ENCODE peak calls at places on chromosomes 5 and 9, in eight cellular contexts. One of them, this sample, is unnamed.

GRCh38 chr9:88775037-88775471 is 216.2 kb upstream of the S1PR3 start:
- DNase-seq in tibial artery: no peak
- DNase-seq in lung: no peak
- DNase-seq in kidney: no peak
- DNase-seq in stomach: peak
- DNase-seq in heart left ventricle: peak
- DNase-seq in kidney epithelial cell: no peak
- DNase-seq in heart right ventricle: no peak
- DNase-seq in this sample: no peak

GRCh38 chr5:149152317-149152746 is 11.0 kb downstream of the ABLIM3 start:
- DNase-seq in heart right ventricle: no peak
- DNase-seq in tibial artery: no peak
- DNase-seq in heart left ventricle: no peak
- DNase-seq in kidney epithelial cell: no peak
- DNase-seq in stomach: no peak
- DNase-seq in lung: no peak
- DNase-seq in kidney: no peak
- DNase-seq in this sample: no peak

GRCh38 chr9:25700430-25700829 is 22.2 kb upstream of the TUSC1 start:
- DNase-seq in heart right ventricle: no peak
- DNase-seq in lung: no peak
- DNase-seq in kidney epithelial cell: no peak
- DNase-seq in tibial artery: no peak
- DNase-seq in stomach: no peak
- DNase-seq in heart left ventricle: no peak
- DNase-seq in kidney: no peak
- DNase-seq in this sample: no peak

GRCh38 chr9:135565636-135566035 is 4.1 kb downstream of the PAEP start:
- DNase-seq in lung: no peak
- DNase-seq in kidney epithelial cell: no peak
- DNase-seq in tibial artery: no peak
- DNase-seq in heart left ventricle: no peak
- DNase-seq in heart right ventricle: no peak
- DNase-seq in stomach: peak
- DNase-seq in kidney: no peak
- DNase-seq in this sample: no peak

GRCh38 chr5:147734839-147735238 is 47.7 kb downstream of the JAKMIP2 start:
- DNase-seq in heart left ventricle: no peak
- DNase-seq in tibial artery: no peak
- DNase-seq in kidney epithelial cell: no peak
- DNase-seq in lung: no peak
- DNase-seq in stomach: no peak
- DNase-seq in kidney: no peak
- DNase-seq in heart right ventricle: no peak
- DNase-seq in this sample: no peak

GRCh38 chr5:145943674-145944121 is 7.3 kb downstream of the SH3RF2 start:
- DNase-seq in stomach: peak
- DNase-seq in kidney: no peak
- DNase-seq in kidney epithelial cell: no peak
- DNase-seq in heart right ventricle: no peak
- DNase-seq in heart left ventricle: peak
- DNase-seq in tibial artery: no peak
- DNase-seq in lung: peak
- DNase-seq in this sample: no peak

GRCh38 chr5:95620030-95620869 is at the start of gene GPR150:
- DNase-seq in stomach: peak
- DNase-seq in kidney: peak
- DNase-seq in kidney epithelial cell: no peak
- DNase-seq in heart right ventricle: peak
- DNase-seq in lung: peak
- DNase-seq in heart left ventricle: peak
- DNase-seq in tibial artery: peak
- DNase-seq in this sample: peak

GRCh38 chr5:177308740-177309139 is 3.0 kb downstream of the MXD3 start:
- DNase-seq in heart left ventricle: peak
- DNase-seq in heart right ventricle: no peak
- DNase-seq in kidney: peak
- DNase-seq in stomach: no peak
- DNase-seq in kidney epithelial cell: no peak
- DNase-seq in tibial artery: no peak
- DNase-seq in lung: no peak
- DNase-seq in this sample: no peak

GRCh38 chr5:117680421-117680820 is 1105.8 kb upstream of the SEMA6A start:
- DNase-seq in kidney epithelial cell: no peak
- DNase-seq in kidney: no peak
- DNase-seq in heart right ventricle: no peak
- DNase-seq in tibial artery: no peak
- DNase-seq in heart left ventricle: no peak
- DNase-seq in stomach: no peak
- DNase-seq in lung: no peak
- DNase-seq in this sample: no peak

GRCh38 chr5:137516961-137517360 is 17.8 kb upstream of the SPOCK1 start:
- DNase-seq in stomach: no peak
- DNase-seq in tibial artery: no peak
- DNase-seq in kidney epithelial cell: no peak
- DNase-seq in heart right ventricle: no peak
- DNase-seq in kidney: no peak
- DNase-seq in heart left ventricle: no peak
- DNase-seq in lung: no peak
- DNase-seq in this sample: no peak

GRCh38 chr5:92687793-92688467 is 893.1 kb downstream of the NR2F1-AS1 start:
- DNase-seq in tibial artery: no peak
- DNase-seq in heart right ventricle: no peak
- DNase-seq in lung: no peak
- DNase-seq in stomach: no peak
- DNase-seq in kidney: no peak
- DNase-seq in kidney epithelial cell: no peak
- DNase-seq in heart left ventricle: no peak
- DNase-seq in this sample: no peak
- TF ChIP-seq CTCF in tibial artery: no peak
- TF ChIP-seq CTCF in heart right ventricle: no peak
- TF ChIP-seq CTCF in lung: no peak
- TF ChIP-seq CTCF in stomach: no peak
- TF ChIP-seq CTCF in kidney: peak
- TF ChIP-seq CTCF in kidney epithelial cell: peak
- TF ChIP-seq CTCF in heart left ventricle: no peak
- TF ChIP-seq CTCF in this sample: no peak

GRCh38 chr9:2286825-2287455 is 271.8 kb downstream of the SMARCA2 start:
- DNase-seq in kidney: no peak
- DNase-seq in tibial artery: no peak
- DNase-seq in heart right ventricle: no peak
- DNase-seq in stomach: no peak
- DNase-seq in lung: no peak
- DNase-seq in heart left ventricle: no peak
- DNase-seq in kidney epithelial cell: no peak
- DNase-seq in this sample: no peak
- TF ChIP-seq CTCF in kidney: no peak
- TF ChIP-seq CTCF in tibial artery: no peak
- TF ChIP-seq CTCF in heart right ventricle: no peak
- TF ChIP-seq CTCF in stomach: no peak
- TF ChIP-seq CTCF in lung: no peak
- TF ChIP-seq CTCF in heart left ventricle: no peak
- TF ChIP-seq CTCF in kidney epithelial cell: no peak
- TF ChIP-seq CTCF in this sample: no peak

DNA sequence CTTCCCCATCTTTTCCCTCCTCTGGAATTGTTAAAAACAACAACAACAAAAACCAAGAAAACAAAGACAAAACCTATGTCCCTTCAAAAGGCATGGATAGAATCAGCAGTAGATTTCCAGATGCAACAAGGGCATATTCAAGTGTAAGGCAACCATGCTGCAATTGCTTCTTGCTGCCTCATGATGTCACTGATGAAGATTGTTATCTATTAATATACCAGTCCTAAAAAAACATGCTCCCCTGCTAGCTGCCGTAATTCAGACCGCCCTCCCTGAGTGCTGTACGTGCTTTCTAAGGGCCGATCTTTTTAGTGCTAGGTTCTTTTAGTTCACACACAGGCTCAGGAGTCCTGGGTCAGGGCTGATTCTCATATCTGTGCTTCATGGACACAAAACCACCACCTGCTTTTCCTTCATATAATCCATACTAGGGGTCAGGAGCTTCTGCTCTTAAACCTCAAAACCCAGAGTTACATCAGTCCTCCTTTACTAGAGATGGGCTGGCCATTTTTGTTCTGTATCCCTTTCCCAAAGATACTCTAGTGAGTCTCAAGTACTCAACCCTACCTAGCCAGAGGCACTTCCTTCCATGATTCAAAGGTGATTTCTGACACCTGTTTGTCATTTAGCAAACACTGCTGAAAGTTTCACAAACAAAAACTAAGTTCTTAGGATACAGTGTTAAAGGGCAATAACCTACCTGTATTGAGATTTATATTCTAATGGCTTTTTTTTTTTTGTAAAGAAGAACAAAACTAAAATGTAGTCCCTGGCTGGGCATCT is 82.1 kb downstream of the GIN1 start:
- DNase-seq in kidney epithelial cell: no peak
- DNase-seq in lung: no peak
- DNase-seq in heart left ventricle: no peak
- DNase-seq in kidney: no peak
- DNase-seq in heart right ventricle: no peak
- DNase-seq in stomach: no peak
- DNase-seq in tibial artery: no peak
- DNase-seq in this sample: no peak
- TF ChIP-seq CTCF in kidney epithelial cell: no peak
- TF ChIP-seq CTCF in lung: no peak
- TF ChIP-seq CTCF in heart left ventricle: no peak
- TF ChIP-seq CTCF in kidney: no peak
- TF ChIP-seq CTCF in heart right ventricle: no peak
- TF ChIP-seq CTCF in stomach: no peak
- TF ChIP-seq CTCF in tibial artery: no peak
- TF ChIP-seq CTCF in this sample: no peak

GRCh38 chr9:99235874-99236627 is 14.0 kb downstream of the SEC61B start:
- DNase-seq in tibial artery: no peak
- DNase-seq in kidney epithelial cell: no peak
- DNase-seq in heart left ventricle: no peak
- DNase-seq in lung: no peak
- DNase-seq in heart right ventricle: no peak
- DNase-seq in kidney: no peak
- DNase-seq in stomach: no peak
- DNase-seq in this sample: peak

GRCh38 chr9:99237356-99237755 is 15.3 kb downstream of the SEC61B start:
- DNase-seq in stomach: no peak
- DNase-seq in tibial artery: no peak
- DNase-seq in kidney: no peak
- DNase-seq in heart right ventricle: no peak
- DNase-seq in heart left ventricle: no peak
- DNase-seq in lung: no peak
- DNase-seq in kidney epithelial cell: no peak
- DNase-seq in this sample: no peak

GRCh38 chr9:99235069-99235468 is 13.0 kb downstream of the SEC61B start:
- DNase-seq in tibial artery: no peak
- DNase-seq in kidney: no peak
- DNase-seq in kidney epithelial cell: no peak
- DNase-seq in heart left ventricle: no peak
- DNase-seq in heart right ventricle: no peak
- DNase-seq in lung: no peak
- DNase-seq in stomach: no peak
- DNase-seq in this sample: no peak

GRCh38 chr9:99234618-99235017 is 12.5 kb downstream of the SEC61B start:
- DNase-seq in kidney: no peak
- DNase-seq in kidney epithelial cell: no peak
- DNase-seq in heart left ventricle: no peak
- DNase-seq in stomach: no peak
- DNase-seq in lung: no peak
- DNase-seq in tibial artery: no peak
- DNase-seq in heart right ventricle: no peak
- DNase-seq in this sample: no peak

DNA sequence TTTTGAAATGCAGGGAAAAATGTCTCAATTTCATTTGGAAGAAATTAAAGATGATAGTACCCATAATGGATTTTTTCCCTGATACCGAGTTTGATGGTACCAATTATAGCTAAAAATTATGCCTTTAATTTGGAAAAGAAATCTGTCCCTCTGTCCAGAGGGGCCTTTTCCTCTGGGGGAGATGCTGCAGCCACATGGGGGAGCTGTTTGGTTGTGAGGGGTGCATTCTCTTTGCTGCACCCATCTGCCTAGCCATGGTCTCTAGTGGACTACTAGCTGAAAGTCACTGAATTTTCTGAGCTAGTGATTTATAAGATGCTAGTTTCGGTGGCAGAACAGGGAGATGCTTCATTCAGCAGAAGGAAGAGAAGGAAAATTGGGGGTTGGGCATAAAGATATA is 9.6 kb downstream of the SEC61B start:
- DNase-seq in stomach: no peak
- DNase-seq in heart right ventricle: no peak
- DNase-seq in kidney epithelial cell: no peak
- DNase-seq in lung: no peak
- DNase-seq in kidney: no peak
- DNase-seq in heart left ventricle: peak
- DNase-seq in tibial artery: no peak
- DNase-seq in this sample: peak
- TF ChIP-seq CTCF in stomach: no peak
- TF ChIP-seq CTCF in heart right ventricle: peak
- TF ChIP-seq CTCF in kidney epithelial cell: peak
- TF ChIP-seq CTCF in lung: no peak
- TF ChIP-seq CTCF in kidney: peak
- TF ChIP-seq CTCF in heart left ventricle: peak
- TF ChIP-seq CTCF in tibial artery: peak
- TF ChIP-seq CTCF in this sample: peak

GRCh38 chr5:169270827-169271226 is 30.1 kb downstream of the SLIT3 start:
- DNase-seq in stomach: no peak
- DNase-seq in kidney: no peak
- DNase-seq in tibial artery: no peak
- DNase-seq in lung: no peak
- DNase-seq in heart right ventricle: no peak
- DNase-seq in kidney epithelial cell: no peak
- DNase-seq in heart left ventricle: no peak
- DNase-seq in this sample: no peak

GRCh38 chr5:169268019-169268418 is 32.9 kb downstream of the SLIT3 start:
- DNase-seq in kidney: no peak
- DNase-seq in tibial artery: no peak
- DNase-seq in stomach: no peak
- DNase-seq in kidney epithelial cell: no peak
- DNase-seq in lung: no peak
- DNase-seq in heart left ventricle: no peak
- DNase-seq in heart right ventricle: no peak
- DNase-seq in this sample: no peak

GRCh38 chr5:169263591-169263990 is 37.3 kb downstream of the SLIT3 start:
- DNase-seq in lung: no peak
- DNase-seq in kidney: no peak
- DNase-seq in kidney epithelial cell: no peak
- DNase-seq in heart right ventricle: no peak
- DNase-seq in stomach: no peak
- DNase-seq in tibial artery: no peak
- DNase-seq in heart left ventricle: no peak
- DNase-seq in this sample: no peak

DNA sequence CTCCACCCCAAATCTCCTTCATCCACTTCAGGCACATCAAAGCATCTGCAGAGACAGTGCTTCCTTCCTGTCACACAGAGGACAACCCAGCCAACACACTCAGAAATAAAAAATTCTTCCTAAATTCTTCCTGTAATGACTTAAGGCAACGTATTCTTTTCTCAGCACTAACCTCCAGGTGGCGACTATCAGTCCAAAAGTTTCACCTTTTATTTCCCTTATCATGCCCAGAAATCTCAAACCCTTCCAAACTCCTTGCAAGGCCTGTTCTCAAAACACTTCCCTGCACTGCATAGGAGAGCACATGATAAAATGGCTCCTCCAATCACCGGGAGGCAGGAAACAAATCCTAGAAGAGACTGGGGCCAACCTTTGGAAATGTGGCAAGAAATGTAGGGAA is 35.1 kb downstream of the SLIT3 start:
- DNase-seq in heart right ventricle: no peak
- DNase-seq in kidney: no peak
- DNase-seq in stomach: no peak
- DNase-seq in lung: no peak
- DNase-seq in heart left ventricle: no peak
- DNase-seq in tibial artery: no peak
- DNase-seq in kidney epithelial cell: no peak
- DNase-seq in this sample: no peak
- TF ChIP-seq CTCF in heart right ventricle: no peak
- TF ChIP-seq CTCF in kidney: no peak
- TF ChIP-seq CTCF in stomach: no peak
- TF ChIP-seq CTCF in lung: no peak
- TF ChIP-seq CTCF in heart left ventricle: no peak
- TF ChIP-seq CTCF in tibial artery: no peak
- TF ChIP-seq CTCF in kidney epithelial cell: peak
- TF ChIP-seq CTCF in this sample: peak